ENCODE peak calls at places on chromosomes 3 and 15, in seven cellular contexts. G is GM23338, Z is hepatocyte, X is GM23248, P is PC-3, J is SK-N-SH, F is HCT116. S is an unnamed sample. For H3K27me3, the result is how much of the 10 kb centered on the place peaks cover.

GRCh38 chr15:99911824-99912223 is 178.6 kb upstream of the LYSMD4 start:
- DNase-seq in G (no peak), Z (no peak), X (peak), P (no peak), J (no peak), F (no peak), S (no peak)

GRCh38 chr3:6179761-6180160 is 681.2 kb upstream of the GRM7 start:
- DNase-seq in G (no peak), Z (no peak), X (no peak), P (peak), J (no peak), F (no peak), S (no peak)

GRCh38 chr15:94670436-94671034 is 439.2 kb downstream of the MCTP2 start:
- DNase-seq in G (peak), Z (peak), X (peak), P (peak), J (peak), F (peak), S (peak)

GRCh38 chr3:129824926-129825541 is 68.5 kb downstream of the TMCC1 start:
- DNase-seq in G (peak), Z (peak), X (peak), P (peak), J (peak), F (peak), S (peak)

GRCh38 chr15:83299462-83299861 is 15.0 kb upstream of the BNC1 start:
- DNase-seq in G (no peak), Z (no peak), X (no peak), P (no peak), J (no peak), F (no peak), S (no peak)

GRCh38 chr15:62465173-62465572 is 300.1 kb upstream of the C2CD4B start:
- DNase-seq in G (no peak), Z (no peak), X (no peak), P (no peak), J (no peak), F (no peak), S (peak)

GRCh38 chr15:66578286-66578875 is 12.6 kb upstream of the LCTL start:
- DNase-seq in G (no peak), Z (no peak), X (peak), P (peak), J (no peak), F (peak), S (no peak)

GRCh38 chr3:20043398-20043797 is 3.2 kb downstream of the KAT2B start:
- DNase-seq in G (no peak), Z (peak), X (peak), P (no peak), J (no peak), F (no peak), S (no peak)

GRCh38 chr15:57866149-57866736 is 159.7 kb downstream of the POLR2M start:
- DNase-seq in G (peak), Z (peak), X (peak), P (peak), J (peak), F (peak), S (peak)

GRCh38 chr3:187398955-187399354 is 30.8 kb downstream of the RTP4 start:
- DNase-seq in G (no peak), Z (no peak), X (no peak), P (no peak), J (no peak), F (no peak), S (no peak)

GRCh38 chr3:129312671-129313414 is 34.2 kb downstream of the HMCES start:
- DNase-seq in G (no peak), Z (no peak), X (no peak), P (no peak), J (no peak), F (no peak), S (no peak)

DNA sequence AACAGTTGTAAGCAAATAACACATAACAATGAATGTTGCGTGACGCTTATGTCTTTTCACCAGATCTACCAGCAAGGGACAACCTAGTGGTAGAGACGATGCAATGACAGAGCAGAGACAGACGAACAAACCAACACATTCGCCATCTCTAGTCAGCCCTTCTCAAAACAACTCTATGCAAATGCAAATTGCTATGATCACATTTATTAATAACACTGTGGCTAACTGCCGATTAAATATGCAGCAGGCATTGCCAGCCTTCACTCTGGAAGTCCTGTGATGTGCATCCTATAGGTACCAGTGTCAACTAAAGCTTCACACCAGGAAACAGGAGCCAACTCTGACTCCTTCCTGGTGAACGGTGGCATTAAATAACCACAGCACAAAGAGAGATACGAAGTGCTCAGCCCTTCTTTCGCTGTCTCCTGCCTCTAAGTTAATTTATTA is 94.2 kb downstream of the FOXP1 start:
- DNase-seq in G (no peak), Z (no peak), X (no peak), P (no peak), J (no peak), F (no peak), S (no peak)
- H3K27me3 ChIP-seq in G (under half), Z (under half), X (under half), P (under half), J (under half), F (under half), S (under half)

GRCh38 chr3:98768961-98769360 is 5.8 kb downstream of the ST3GAL6 start:
- DNase-seq in G (no peak), Z (no peak), X (no peak), P (no peak), J (no peak), F (no peak), S (no peak)
- TF ChIP-seq EZH2phosphoT487 in G (no peak), Z (no peak), X (no peak), P (no peak), J (no peak), F (no peak), S (no peak)

GRCh38 chr15:77821188-77821958 is 188.7 kb upstream of the LINGO1 start:
- DNase-seq in G (peak), Z (peak), X (peak), P (peak), J (peak), F (peak), S (peak)

GRCh38 chr15:77819841-77820728 is 187.4 kb upstream of the LINGO1 start:
- DNase-seq in G (peak), Z (peak), X (peak), P (peak), J (peak), F (peak), S (peak)

GRCh38 chr15:77817434-77817833 is 184.7 kb upstream of the LINGO1 start:
- DNase-seq in G (no peak), Z (no peak), X (no peak), P (no peak), J (no peak), F (no peak), S (peak)

GRCh38 chr15:77818484-77819270 is 186.0 kb upstream of the LINGO1 start:
- DNase-seq in G (peak), Z (no peak), X (no peak), P (no peak), J (no peak), F (no peak), S (peak)

GRCh38 chr15:77819271-77819806 is 186.6 kb upstream of the LINGO1 start:
- DNase-seq in G (peak), Z (peak), X (peak), P (no peak), J (peak), F (no peak), S (peak)
- H3K27me3 ChIP-seq in G (under half), Z (under half), X (half or more), P (under half), J (under half), F (under half), S (half or more)

DNA sequence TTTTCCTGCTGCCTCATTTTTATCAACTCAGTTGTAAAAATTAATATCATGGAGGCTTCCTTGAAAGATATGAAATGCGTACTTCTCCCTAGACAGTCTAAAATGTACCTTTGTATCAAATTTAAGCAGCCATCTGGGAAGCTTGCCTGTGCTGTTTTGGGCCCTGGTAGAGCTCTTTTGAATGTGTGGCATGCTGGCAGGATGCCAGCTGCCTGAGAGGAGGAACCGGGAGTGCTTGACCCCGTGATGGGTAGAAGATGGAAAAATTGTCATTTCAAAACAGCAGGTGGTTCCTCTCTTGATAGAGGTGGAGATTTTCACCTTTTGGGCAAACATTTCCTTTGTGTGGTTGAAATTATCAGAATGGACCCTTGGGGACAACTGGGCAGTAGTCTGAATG is 245.3 kb downstream of the RPLP1 start:
- DNase-seq in G (no peak), Z (no peak), X (no peak), P (no peak), J (peak), F (no peak), S (no peak)
- TF ChIP-seq EZH2phosphoT487 in G (no peak), Z (no peak), X (no peak), P (no peak), J (no peak), F (no peak), S (no peak)

DNA sequence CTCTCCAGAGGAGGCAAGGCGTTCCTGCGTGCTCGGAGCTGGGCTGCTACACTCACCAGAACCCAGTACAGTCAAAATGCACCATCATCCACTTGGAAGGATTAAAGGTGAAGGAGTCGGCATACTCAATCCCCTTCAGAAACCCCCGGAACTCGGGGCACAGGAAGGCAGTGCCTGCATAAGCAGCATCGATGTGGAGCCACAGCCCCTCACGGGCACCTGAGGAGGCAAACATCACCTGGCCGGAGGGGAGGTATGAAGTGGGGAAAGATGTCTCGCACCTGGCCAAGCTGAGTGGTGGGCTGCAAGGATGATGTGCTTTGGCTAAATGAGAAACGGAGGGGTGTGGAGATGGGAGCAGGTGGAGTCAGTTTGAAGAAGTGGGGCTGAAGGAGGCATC is 13.0 kb downstream of the HDC start:
- DNase-seq in G (no peak), Z (no peak), X (no peak), P (no peak), J (no peak), F (no peak), S (no peak)
- H3K27me3 ChIP-seq in G (under half), Z (under half), X (under half), P (under half), J (under half), F (under half), S (under half)

GRCh38 chr3:36846406-36846805 is 82.1 kb upstream of the DCLK3 start:
- DNase-seq in G (no peak), Z (no peak), X (no peak), P (no peak), J (no peak), F (no peak), S (no peak)

GRCh38 chr3:36842275-36842674 is 77.9 kb upstream of the DCLK3 start:
- DNase-seq in G (no peak), Z (no peak), X (peak), P (no peak), J (no peak), F (no peak), S (no peak)

GRCh38 chr3:36840453-36840921 is 76.1 kb upstream of the DCLK3 start:
- DNase-seq in G (no peak), Z (no peak), X (no peak), P (no peak), J (no peak), F (no peak), S (no peak)

DNA sequence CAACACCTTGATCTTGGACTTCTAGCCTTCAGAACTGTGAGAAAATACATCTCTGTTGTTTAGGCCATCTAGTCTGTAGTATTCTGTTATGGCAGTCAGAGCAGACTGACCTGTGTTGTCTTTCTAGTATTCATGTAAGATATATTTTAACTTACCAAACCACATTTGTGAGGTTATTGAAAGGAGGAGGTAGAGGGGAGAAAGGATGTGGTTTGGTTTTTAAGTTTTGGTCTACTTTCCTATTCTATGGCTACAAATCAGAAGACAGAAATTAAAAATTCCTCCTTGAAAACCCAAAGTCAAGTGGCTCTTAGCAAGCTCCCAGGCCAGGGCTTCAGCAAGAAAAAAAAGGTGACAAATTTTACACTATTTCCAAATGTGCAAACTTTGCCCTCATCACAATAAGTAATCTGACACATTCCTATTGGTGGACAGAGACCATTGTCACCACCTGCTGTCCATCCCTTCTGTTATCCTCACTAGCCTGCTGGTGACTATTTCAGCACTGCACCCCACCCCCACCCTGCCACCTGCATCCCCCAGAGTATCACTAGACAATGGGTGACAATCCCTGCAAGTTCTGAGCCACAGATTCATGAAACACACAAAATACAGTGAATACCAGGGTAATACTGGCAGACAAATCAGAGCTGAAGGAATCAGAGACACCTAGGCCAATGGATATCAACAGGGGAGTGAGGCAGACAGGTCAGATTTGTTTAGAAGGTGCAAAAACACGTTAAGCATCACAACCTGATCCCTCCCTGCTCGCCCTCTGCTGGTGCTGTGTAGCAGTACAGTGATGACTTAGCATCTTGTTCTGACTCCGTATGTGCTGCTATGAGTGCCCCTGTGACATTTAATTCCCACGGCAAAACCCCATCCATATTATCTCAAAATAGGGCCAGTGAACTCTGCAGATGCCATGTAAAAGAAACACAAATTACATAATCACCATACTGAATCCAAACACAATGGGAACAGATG is 79.0 kb upstream of the DCLK3 start:
- DNase-seq in G (peak), Z (peak), X (peak), P (peak), J (peak), F (peak), S (peak)
- TF ChIP-seq EZH2phosphoT487 in G (no peak), Z (no peak), X (no peak), P (no peak), J (no peak), F (no peak), S (no peak)

GRCh38 chr3:155225417-155225816 is 68.1 kb downstream of the STRIT1 start:
- DNase-seq in G (no peak), Z (no peak), X (no peak), P (no peak), J (no peak), F (no peak), S (no peak)
- H3K27me3 ChIP-seq in G (under half), Z (under half), X (under half), P (under half), J (under half), F (under half), S (under half)

DNA sequence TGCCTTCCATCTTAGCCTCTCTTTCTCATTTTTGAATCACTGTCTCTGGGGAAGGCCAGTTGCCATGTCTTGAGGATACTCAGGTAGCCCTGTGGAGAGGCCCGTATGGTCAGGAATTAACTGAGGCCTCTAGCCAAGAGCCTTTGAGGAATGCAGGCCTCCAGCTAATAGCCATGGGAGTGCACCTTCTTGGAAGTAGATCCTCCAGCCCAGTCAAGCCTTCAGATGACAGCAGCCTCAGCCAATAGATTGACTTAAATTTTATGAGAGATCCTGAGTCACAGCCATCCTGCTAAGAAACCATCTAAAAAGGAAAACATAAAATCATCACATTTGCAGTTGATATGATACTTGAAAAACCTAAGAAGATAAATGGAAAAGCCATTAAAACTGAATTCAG is 112.5 kb upstream of the BNIP2 start:
- DNase-seq in G (no peak), Z (no peak), X (no peak), P (peak), J (no peak), F (no peak), S (no peak)
- TF ChIP-seq EZH2phosphoT487 in G (no peak), Z (no peak), X (no peak), P (no peak), J (no peak), F (no peak), S (no peak)

GRCh38 chr15:63494406-63494805 is 10.0 kb upstream of the USP3 start:
- DNase-seq in G (no peak), Z (no peak), X (no peak), P (no peak), J (no peak), F (no peak), S (no peak)
- H3K27me3 ChIP-seq in G (half or more), Z (under half), X (under half), P (under half), J (under half), F (under half), S (half or more)

S was measured in neural progenitor cell.